ENCODE peak calls at places on chromosomes 11 and 22, in six cellular contexts. Z is H1, X is GM12892, H is K562, J is GM12878, D is HepG2. N is an unnamed sample.

GRCh38 chr11:81301426-81301825 is 1432.2 kb downstream of the FAM181B start:
- DNase-seq in Z (no peak), X (no peak), H (no peak), J (no peak), D (no peak), N (no peak)

GRCh38 chr22:36445158-36445668 is 36.2 kb downstream of the TXN2 start:
- DNase-seq in Z (no peak), X (no peak), H (no peak), J (no peak), D (peak; percentile 47), N (no peak)

GRCh38 chr11:130738618-130739017 is 177.7 kb downstream of the SNX19 start:
- DNase-seq in Z (no peak), X (no peak), H (no peak), J (no peak), D (no peak), N (no peak)

GRCh38 chr11:269146-269890 is 8.9 kb upstream of the NLRP6 start:
- DNase-seq in Z (no peak), X (no peak), H (no peak), J (peak; percentile 99), D (peak; percentile 21), N (no peak)

GRCh38 chr11:107683807-107684206 is 28.0 kb downstream of the SLN start:
- DNase-seq in Z (no peak), X (no peak), H (peak; percentile 17), J (no peak), D (no peak), N (no peak)

GRCh38 chr11:70468256-70469230 is 70.2 kb downstream of the CTTN start:
- DNase-seq in Z (no peak), X (no peak), H (no peak), J (no peak), D (no peak), N (no peak)

GRCh38 chr22:40681451-40681850 is 2.2 kb downstream of the MCHR1 start:
- DNase-seq in Z (no peak), X (no peak), H (no peak), J (no peak), D (no peak), N (no peak)

GRCh38 chr11:5265832-5266231 is 3.9 kb downstream of the HBE1 start:
- DNase-seq in Z (no peak), X (no peak), H (no peak), J (no peak), D (no peak), N (no peak)

GRCh38 chr22:31838917-31839316 is 85.1 kb downstream of the DEPDC5 start:
- DNase-seq in Z (no peak), X (no peak), H (no peak), J (no peak), D (no peak), N (no peak)

GRCh38 chr11:19853901-19854300 is 141.3 kb downstream of the NAV2 start:
- DNase-seq in Z (no peak), X (no peak), H (no peak), J (no peak), D (no peak), N (no peak)

GRCh38 chr11:133172349-133172748 is 360.0 kb downstream of the OPCML start:
- DNase-seq in Z (no peak), X (no peak), H (no peak), J (no peak), D (no peak), N (no peak)

GRCh38 chr11:105989124-105989523 is 32.9 kb downstream of the MSANTD4 start:
- DNase-seq in Z (no peak), X (no peak), H (no peak), J (no peak), D (no peak), N (no peak)

GRCh38 chr11:68146704-68147474 is 25.7 kb upstream of the CHKA start:
- DNase-seq in Z (no peak), X (no peak), H (peak; percentile 80), J (no peak), D (peak; percentile 97), N (no peak)

GRCh38 chr11:111960916-111961315 is 23.8 kb downstream of the DIXDC1 start:
- DNase-seq in Z (no peak), X (no peak), H (no peak), J (no peak), D (no peak), N (no peak)

GRCh38 chr22:49657275-49657973 is 170.2 kb downstream of the BRD1 start:
- DNase-seq in Z (no peak), X (peak; percentile 63), H (peak; percentile 81), J (peak; percentile 67), D (no peak), N (peak; percentile 64)

GRCh38 chr11:112294688-112295340 is 34.2 kb upstream of the PLET1 start:
- DNase-seq in Z (no peak), X (no peak), H (no peak), J (no peak), D (no peak), N (no peak)

GRCh38 chr22:29268511-29269229 is 602 bp downstream of the EWSR1 start:
- DNase-seq in Z (no peak), X (no peak), H (peak; percentile 42), J (no peak), D (peak; percentile 41), N (no peak)
- TF ChIP-seq TAF1 in Z (peak; percentile 62), X (no peak), H (no peak), J (no peak), D (no peak), N (no peak)

GRCh38 chr11:118532091-118532490 is 1.1 kb downstream of the TMEM25 start:
- DNase-seq in Z (no peak), X (no peak), H (no peak), J (no peak), D (no peak), N (no peak)

GRCh38 chr11:118529584-118530175 is 1.3 kb upstream of the TMEM25 start:
- DNase-seq in Z (no peak), X (no peak), H (no peak), J (no peak), D (no peak), N (no peak)

GRCh38 chr11:118530180-118530682 is 761 bp upstream of the TMEM25 start:
- DNase-seq in Z (no peak), X (no peak), H (peak; percentile 70), J (no peak), D (no peak), N (no peak)

GRCh38 chr11:118531597-118532084 is 649 bp downstream of the TMEM25 start:
- DNase-seq in Z (no peak), X (peak; percentile 46), H (no peak), J (no peak), D (peak; percentile 12), N (no peak)

GRCh38 chr11:118530683-118531596 is at the start of gene TMEM25:
- DNase-seq in Z (no peak), X (peak; percentile 94), H (peak; percentile 86), J (no peak), D (peak; percentile 32), N (peak; percentile 94)
- TF ChIP-seq POLR2A in Z (no peak), X (peak; percentile 15), H (peak; percentile 68), J (peak; percentile 68), D (peak; percentile 63), N (no peak)

GRCh38 chr11:79229047-79229446 is 211.8 kb downstream of the TENM4 start:
- DNase-seq in Z (no peak), X (no peak), H (no peak), J (no peak), D (no peak), N (no peak)
- TF ChIP-seq POLR2AphosphoS5 in Z (no peak), X (no peak), H (no peak), J (no peak), D (no peak), N (no peak)

GRCh38 chr22:46233231-46233630 is 16.9 kb downstream of the CDPF1 start:
- DNase-seq in Z (no peak), X (no peak), H (no peak), J (no peak), D (no peak), N (no peak)
- TF ChIP-seq TAF1 in Z (no peak), X (no peak), H (no peak), J (no peak), D (no peak), N (no peak)

DNA sequence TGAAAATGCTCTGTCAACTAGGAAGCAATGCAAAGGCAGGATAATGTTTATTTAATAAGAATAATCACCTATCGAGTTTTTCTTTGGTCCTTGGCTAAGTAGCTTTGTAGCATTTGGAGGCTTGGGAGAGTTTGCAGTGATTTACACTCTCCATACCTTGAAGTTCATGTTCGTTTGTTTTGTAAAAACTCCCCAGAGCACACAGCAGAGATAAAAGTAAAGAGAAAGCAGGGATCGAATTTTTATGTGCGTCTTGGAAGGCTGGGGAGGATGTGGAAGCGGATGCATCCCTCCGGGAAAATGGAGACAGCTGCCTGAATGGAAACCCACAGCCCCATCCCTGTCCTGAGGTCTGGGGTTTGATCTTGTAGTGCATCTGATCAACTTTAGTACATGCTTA is 148.1 kb downstream of the COMMD9 start:
- DNase-seq in Z (no peak), X (no peak), H (no peak), J (no peak), D (no peak), N (no peak)
- TF ChIP-seq POLR2A in Z (no peak), X (no peak), H (no peak), J (no peak), D (no peak), N (no peak)

GRCh38 chr11:47899801-47900200 is 51.7 kb upstream of the NUP160 start:
- DNase-seq in Z (no peak), X (peak; percentile 45), H (no peak), J (peak; percentile 75), D (no peak), N (peak; percentile 54)
- TF ChIP-seq POLR2AphosphoS5 in Z (no peak), X (no peak), H (no peak), J (no peak), D (no peak), N (no peak)

GRCh38 chr11:64092119-64092760 is 56.5 kb downstream of the FLRT1 start:
- DNase-seq in Z (no peak), X (no peak), H (peak; percentile 34), J (no peak), D (no peak), N (no peak)

GRCh38 chr11:64092761-64093136 is 57.0 kb downstream of the FLRT1 start:
- DNase-seq in Z (no peak), X (no peak), H (no peak), J (no peak), D (peak; percentile 39), N (no peak)

GRCh38 chr11:64089915-64090810 is 54.4 kb downstream of the FLRT1 start:
- DNase-seq in Z (no peak), X (no peak), H (no peak), J (no peak), D (no peak), N (no peak)

GRCh38 chr11:64089493-64089892 is 53.8 kb downstream of the FLRT1 start:
- DNase-seq in Z (no peak), X (no peak), H (no peak), J (no peak), D (no peak), N (no peak)

GRCh38 chr11:64090811-64091516 is 55.2 kb downstream of the FLRT1 start:
- DNase-seq in Z (no peak), X (no peak), H (no peak), J (no peak), D (no peak), N (no peak)
- TF ChIP-seq TAF1 in Z (no peak), X (no peak), H (no peak), J (no peak), D (no peak), N (no peak)

N was measured in GM12891.